ENCODE peak calls at places on chromosomes 16 and 17, in five cellular contexts. K, J, I, Q and S are unnamed samples.
A peak's percentile ranks its signal among the peaks of the same experiment; 100 is the strongest.

GRCh38 chr17:80649672-80650338 is 105.2 kb downstream of the RPTOR start:
- DNase-seq in Q (no peak), I (no peak), J (no peak), K (peak; percentile 47), S (peak; percentile 18)

GRCh38 chr17:71085238-71086033 is 916.1 kb downstream of the KCNJ2 start:
- DNase-seq in Q (no peak), I (peak; percentile 0), J (no peak), K (no peak), S (no peak)

GRCh38 chr17:79777166-79777843 is 643 bp upstream of the CBX2 start:
- DNase-seq in K (peak; percentile 55), Q (peak; percentile 80), I (peak; percentile 48), J (no peak), S (peak; percentile 86)

GRCh38 chr17:7477392-7478275 is 1.8 kb downstream of the ZBTB4 start:
- DNase-seq in K (no peak), J (no peak), Q (peak; percentile 82), I (no peak), S (no peak)

GRCh38 chr17:80002690-80003490 is 32.8 kb downstream of the TBC1D16 start:
- DNase-seq in J (no peak), I (no peak), Q (no peak), K (no peak), S (no peak)

GRCh38 chr17:41060052-41060604 is at the start of gene KRTAP2-3:
- DNase-seq in Q (no peak), J (no peak), K (no peak), I (no peak), S (peak; percentile 45)

GRCh38 chr17:36885161-36885735 is 52.0 kb upstream of the LHX1 start:
- DNase-seq in I (no peak), J (no peak), Q (no peak), K (no peak), S (no peak)

GRCh38 chr17:63434951-63435571 is 11.0 kb downstream of the CYB561 start:
- DNase-seq in K (peak; percentile 50), Q (peak; percentile 81), I (no peak), J (no peak), S (peak; percentile 99)

GRCh38 chr16:76201385-76201784 is 75.8 kb upstream of the CNTNAP4 start:
- DNase-seq in Q (no peak), J (no peak), I (no peak), K (no peak), S (no peak)

DNA sequence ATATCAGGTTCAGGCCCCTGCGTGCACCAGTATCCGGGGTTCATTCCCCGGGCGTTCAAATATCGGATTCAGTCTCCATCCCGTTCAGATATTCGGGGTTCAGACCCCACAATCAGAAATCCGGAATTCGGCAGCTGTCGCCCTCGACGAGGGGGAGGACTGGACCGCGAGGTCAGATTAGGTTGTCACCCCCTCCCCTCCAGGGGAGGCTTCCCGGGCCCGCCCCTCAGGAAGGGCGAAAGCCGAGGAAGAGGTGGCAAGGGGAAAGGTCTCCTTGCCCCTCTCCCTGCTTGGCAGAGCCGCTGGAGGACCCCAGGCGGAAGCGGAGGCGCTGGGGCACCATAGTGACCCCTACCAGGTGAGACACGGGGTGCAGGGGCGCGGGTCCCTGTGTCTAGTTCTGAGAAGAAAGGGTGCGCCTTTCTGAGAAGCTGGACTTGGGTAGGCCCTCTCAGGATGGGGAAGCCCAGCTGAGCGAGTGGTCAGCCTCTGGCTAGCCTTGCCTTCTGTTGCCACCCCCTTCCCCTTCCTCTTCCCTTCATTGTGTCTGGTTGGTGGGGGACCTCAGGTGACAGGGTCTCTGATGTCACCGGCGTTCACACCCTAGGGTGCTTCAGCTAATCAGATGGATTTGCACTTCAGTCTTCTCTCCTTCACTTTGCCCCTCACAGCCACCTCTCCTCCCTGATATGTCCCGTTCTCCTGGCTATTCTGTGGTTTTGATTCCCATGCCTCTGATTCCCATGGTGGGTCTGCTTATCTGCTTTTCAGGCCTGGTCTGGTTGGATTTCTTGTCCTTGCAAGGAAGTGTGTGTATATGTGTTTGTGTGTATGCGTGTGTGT is 844 bp downstream of the TAOK2 start:
- DNase-seq in Q (no peak), I (no peak), K (peak; percentile 38), J (no peak), S (no peak)
- TF ChIP-seq POLR2A in Q (no peak), I (no peak), K (no peak), J (no peak), S (no peak)

GRCh38 chr17:27294689-27295630 is 1.0 kb downstream of the WSB1 start:
- DNase-seq in I (peak; percentile 11), K (peak; percentile 52), J (peak; percentile 66), Q (peak; percentile 89), S (peak; percentile 49)
- TF ChIP-seq POLR2A in I (no peak), K (peak; percentile 60), J (no peak), Q (peak; percentile 75), S (no peak)

GRCh38 chr16:51876934-51877333 is 670.0 kb downstream of the TOX3 start:
- DNase-seq in I (no peak), K (no peak), J (no peak), Q (no peak), S (no peak)

GRCh38 chr16:51877686-51878085 is 669.3 kb downstream of the TOX3 start:
- DNase-seq in K (no peak), Q (no peak), I (no peak), J (no peak), S (no peak)

GRCh38 chr16:51880776-51881175 is 666.2 kb downstream of the TOX3 start:
- DNase-seq in K (no peak), J (no peak), I (no peak), Q (no peak), S (peak; percentile 10)

GRCh38 chr16:51872536-51872935 is 674.4 kb downstream of the TOX3 start:
- DNase-seq in I (no peak), K (no peak), Q (no peak), J (no peak), S (no peak)

GRCh38 chr16:51875834-51876725 is 670.9 kb downstream of the TOX3 start:
- DNase-seq in J (no peak), Q (no peak), K (no peak), I (no peak), S (no peak)
- TF ChIP-seq POLR2A in J (no peak), Q (no peak), K (no peak), I (no peak), S (no peak)

GRCh38 chr17:76643553-76644148 is at the start of gene ST6GALNAC1:
- DNase-seq in K (no peak), Q (peak; percentile 45), J (no peak), I (no peak), S (no peak)
- TF ChIP-seq POLR2A in K (no peak), Q (no peak), J (no peak), I (no peak), S (no peak)

DNA sequence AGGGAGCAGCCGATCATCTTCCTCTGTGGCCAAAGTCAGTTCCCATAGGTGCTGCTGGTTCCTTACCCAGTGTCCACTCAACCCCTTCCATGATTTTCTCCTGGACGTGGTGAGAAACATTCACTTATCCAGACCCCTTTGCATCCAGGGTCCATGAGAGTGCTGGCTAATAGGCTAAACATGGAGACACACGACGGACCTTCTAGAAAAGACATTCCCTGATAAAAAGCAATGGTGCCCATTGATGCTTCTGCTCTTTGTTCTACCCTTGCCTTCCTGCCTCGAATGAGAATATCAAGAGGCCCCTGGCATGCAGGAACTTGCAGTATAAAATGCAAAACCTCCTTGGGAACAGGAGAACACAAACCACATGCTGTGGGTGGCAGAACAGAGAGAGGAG is 2.3 kb downstream of the TEKT5 start:
- DNase-seq in J (no peak), I (no peak), Q (no peak), K (no peak), S (no peak)
- TF ChIP-seq POLR2A in J (no peak), I (no peak), Q (no peak), K (no peak), S (no peak)

GRCh38 chr17:5000237-5000639 is 2.5 kb downstream of the KIF1C start:
- DNase-seq in I (no peak), Q (peak; percentile 92), J (no peak), K (peak; percentile 87), S (no peak)
- TF ChIP-seq POLR2A in I (no peak), Q (no peak), J (no peak), K (no peak), S (no peak)

GRCh38 chr17:19753661-19754463 is 5.8 kb upstream of the ALDH3A1 start:
- DNase-seq in K (no peak), I (no peak), J (no peak), Q (peak; percentile 61), S (peak; percentile 79)
- TF ChIP-seq POLR2A in K (no peak), I (no peak), J (no peak), Q (no peak), S (peak; percentile 2)